ENCODE peak calls at places on chromosomes 2 and 18, in five cellular contexts. D is GM23248, Y is fibroblast of lung, V is PC-3, X is neural progenitor cell. F is an unnamed sample.

GRCh38 chr2:189999661-190000060 is 62.9 kb downstream of the MSTN start:
- DNase-seq in D (no peak), Y (no peak), V (no peak), X (no peak), F (no peak)

GRCh38 chr2:202064206-202064880 is 8.7 kb upstream of the KIAA2012 start:
- DNase-seq in D (peak; percentile 92), Y (peak; percentile 99), V (peak; percentile 60), X (peak; percentile 77), F (no peak)

GRCh38 chr2:1992280-1992679 is 248.0 kb upstream of the PXDN start:
- DNase-seq in D (no peak), Y (no peak), V (no peak), X (no peak), F (no peak)

GRCh38 chr2:109446531-109447131 is 167.1 kb downstream of the SEPTIN10 start:
- DNase-seq in D (no peak), Y (no peak), V (no peak), X (no peak), F (no peak)

GRCh38 chr2:174007010-174007409 is 41.8 kb upstream of the SP3 start:
- DNase-seq in D (no peak), Y (peak; percentile 27), V (no peak), X (no peak), F (no peak)

GRCh38 chr2:173749315-173749714 is 215.9 kb downstream of the SP3 start:
- DNase-seq in D (peak; percentile 53), Y (peak; percentile 39), V (peak; percentile 74), X (peak; percentile 29), F (no peak)

GRCh38 chr2:54471221-54471711 is 15.1 kb downstream of the SPTBN1 start:
- DNase-seq in D (peak; percentile 45), Y (peak; percentile 90), V (peak; percentile 43), X (no peak), F (no peak)

GRCh38 chr2:105812180-105813044 is 67.7 kb downstream of the NCK2 start:
- DNase-seq in D (peak; percentile 32), Y (peak; percentile 96), V (no peak), X (peak; percentile 43), F (no peak)

GRCh38 chr2:20963867-20964266 is 80.0 kb downstream of the APOB start:
- DNase-seq in D (no peak), Y (no peak), V (no peak), X (no peak), F (no peak)

GRCh38 chr2:45332094-45332493 is 279.0 kb downstream of the SRBD1 start:
- DNase-seq in D (no peak), Y (no peak), V (no peak), X (no peak), F (no peak)

GRCh38 chr2:234990300-234990699 is 38.5 kb downstream of the SH3BP4 start:
- DNase-seq in D (no peak), Y (no peak), V (no peak), X (no peak), F (no peak)

GRCh38 chr2:230423851-230424458 is 8.0 kb downstream of the SP100 start:
- DNase-seq in D (peak; percentile 33), Y (peak; percentile 79), V (no peak), X (no peak), F (no peak)

GRCh38 chr18:12391487-12392136 is 14.6 kb upstream of the AFG3L2 start:
- DNase-seq in D (peak; percentile 90), Y (peak; percentile 52), V (peak; percentile 77), X (peak; percentile 76), F (peak; percentile 32)

GRCh38 chr2:38279201-38279600 is 97.9 kb downstream of the ATL2 start:
- DNase-seq in D (peak; percentile 23), Y (no peak), V (no peak), X (no peak), F (no peak)

GRCh38 chr2:43032894-43033270 is 193.5 kb downstream of the ZFP36L2 start:
- DNase-seq in D (no peak), Y (no peak), V (no peak), X (no peak), F (no peak)

GRCh38 chr18:45373286-45373880 is 241.9 kb upstream of the SLC14A2 start:
- DNase-seq in D (no peak), Y (peak; percentile 7), V (no peak), X (no peak), F (no peak)

GRCh38 chr2:88098558-88098900 is 29.3 kb downstream of the FABP1 start:
- DNase-seq in D (no peak), Y (no peak), V (no peak), X (no peak), F (no peak)

GRCh38 chr2:216645636-216645950 is 12.4 kb downstream of the IGFBP2 start:
- DNase-seq in D (no peak), Y (no peak), V (no peak), X (no peak), F (no peak)

GRCh38 chr2:162017233-162017632 is 56.8 kb downstream of the DPP4 start:
- DNase-seq in D (no peak), Y (no peak), V (no peak), X (no peak), F (no peak)

GRCh38 chr2:136871424-136871823 is 106.1 kb downstream of the THSD7B start:
- DNase-seq in D (no peak), Y (no peak), V (no peak), X (no peak), F (no peak)

GRCh38 chr2:181810823-181811695 is 80.5 kb upstream of the ITPRID2 start:
- DNase-seq in D (peak; percentile 84), Y (peak; percentile 97), V (peak; percentile 97), X (no peak), F (peak; percentile 37)

GRCh38 chr2:21454839-21455238 is 331.1 kb downstream of the TDRD15 start:
- DNase-seq in D (no peak), Y (no peak), V (no peak), X (no peak), F (no peak)

GRCh38 chr2:42653908-42654445 is 85.5 kb downstream of the MTA3 start:
- DNase-seq in D (no peak), Y (no peak), V (no peak), X (no peak), F (no peak)

GRCh38 chr2:205119141-205119540 is 563.2 kb upstream of the NRP2 start:
- DNase-seq in D (no peak), Y (no peak), V (no peak), X (no peak), F (no peak)

GRCh38 chr2:200625958-200626363 is 40.1 kb downstream of the AOX1 start:
- DNase-seq in D (peak; percentile 72), Y (peak; percentile 44), V (no peak), X (no peak), F (no peak)

GRCh38 chr2:31467426-31467825 is 52.9 kb upstream of the XDH start:
- DNase-seq in D (no peak), Y (no peak), V (no peak), X (peak; percentile 5), F (no peak)

DNA sequence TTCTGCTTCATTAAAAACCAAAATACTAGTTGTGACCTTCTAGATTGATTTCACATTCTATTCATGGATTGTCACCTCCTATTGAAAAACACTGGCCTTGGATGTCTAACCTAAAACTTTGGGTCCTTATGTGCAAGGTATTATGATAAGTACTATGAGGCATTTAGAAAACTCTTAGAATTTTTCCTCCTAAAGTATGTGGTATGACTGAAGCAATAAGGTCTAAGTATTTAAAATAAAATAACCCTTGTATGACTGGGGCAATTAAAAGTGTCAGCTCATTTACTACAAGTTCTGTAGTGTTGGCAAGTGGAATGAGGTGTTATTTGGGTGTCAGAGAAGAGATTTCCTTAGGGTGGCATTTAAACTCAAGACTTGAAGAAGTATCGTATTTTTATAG is 15.1 kb downstream of the KCMF1 start:
- DNase-seq in D (peak; percentile 32), Y (peak; percentile 36), V (no peak), X (no peak), F (no peak)
- H3K4me1 ChIP-seq in D (peaks cover 55% of the 10 kb centered on the region), Y (peaks cover 5% of the 10 kb centered on the region), V (peaks cover 4% of the 10 kb centered on the region), X (no peaks in the 10 kb centered on the region), F (no peaks in the 10 kb centered on the region)

DNA sequence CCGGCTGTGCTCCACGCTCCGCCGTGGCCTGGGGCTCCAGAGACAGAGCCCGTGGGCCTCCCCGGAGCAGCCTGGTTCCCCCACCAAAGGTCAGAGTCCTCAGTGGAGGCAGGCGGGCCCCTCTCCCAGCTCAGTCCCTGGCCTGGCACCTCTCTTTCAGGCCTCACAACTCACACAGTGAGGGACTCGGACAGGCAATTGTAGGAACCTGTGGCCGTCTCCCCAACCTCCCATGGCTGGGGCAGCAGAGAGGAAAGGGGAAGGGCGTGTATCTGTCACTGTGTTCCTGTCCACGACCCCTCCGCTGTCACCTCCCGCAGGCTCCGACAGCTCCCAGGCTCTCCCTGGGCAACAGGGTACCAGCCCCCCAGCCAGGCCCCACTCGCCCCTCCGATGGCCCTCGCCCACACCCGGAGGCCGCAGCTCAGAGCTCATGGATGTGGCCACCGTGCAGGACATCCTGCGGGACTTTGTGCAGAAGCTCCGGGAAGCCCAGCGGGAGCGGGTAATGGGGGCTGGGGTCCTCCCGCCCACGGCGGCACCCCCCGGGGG is 32.4 kb upstream of the SNED1 start:
- DNase-seq in D (no peak), Y (no peak), V (no peak), X (no peak), F (no peak)
- H3K27ac ChIP-seq in D (no peak overlapping the region), Y (no peak overlapping the region), V (no peak overlapping the region), X (no peak overlapping the region), F (no peak overlapping the region)

DNA sequence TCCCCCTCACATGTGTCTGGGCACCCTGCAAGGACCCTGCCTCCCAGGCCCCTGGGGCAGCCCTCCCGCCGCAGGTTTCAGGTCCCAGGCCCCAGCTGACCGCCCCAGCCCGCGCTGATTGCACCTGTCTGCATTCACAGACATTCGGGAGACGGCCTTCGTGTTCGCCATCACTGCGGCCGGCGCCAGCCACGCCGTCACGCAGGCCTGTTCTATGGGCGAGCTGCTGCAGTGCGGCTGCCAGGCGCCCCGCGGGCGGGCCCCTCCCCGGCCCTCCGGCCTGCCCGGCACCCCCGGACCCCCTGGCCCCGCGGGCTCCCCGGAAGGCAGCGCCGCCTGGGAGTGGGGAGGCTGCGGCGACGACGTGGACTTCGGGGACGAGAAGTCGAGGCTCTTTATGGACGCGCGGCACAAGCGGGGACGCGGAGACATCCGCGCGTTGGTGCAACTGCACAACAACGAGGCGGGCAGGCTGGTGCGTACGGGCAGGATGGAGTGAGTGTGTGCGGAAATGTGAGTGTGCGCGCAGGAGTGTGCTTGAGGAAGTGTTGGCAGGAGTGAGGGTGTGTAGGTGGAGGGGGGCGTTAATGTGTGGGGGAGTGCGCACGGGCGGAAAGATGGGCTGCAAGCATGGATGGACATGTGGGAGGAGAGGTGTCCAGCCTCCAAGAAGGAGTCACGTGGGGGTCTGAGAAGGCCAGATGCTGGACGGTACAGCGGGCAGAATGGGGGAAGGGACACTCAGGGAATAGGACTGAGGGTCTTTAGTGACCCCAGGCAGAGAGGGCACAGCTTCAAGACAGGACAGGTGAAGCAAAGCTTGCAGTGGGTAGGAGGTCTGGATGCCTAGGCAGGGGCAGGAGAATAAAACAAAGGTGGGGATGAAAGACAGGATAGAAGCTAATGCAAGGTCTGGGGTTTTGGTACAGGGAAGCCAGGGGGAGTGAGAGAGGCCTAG is 9.0 kb upstream of the WNT10A start:
- DNase-seq in D (peak; percentile 23), Y (no peak), V (no peak), X (no peak), F (no peak)
- TF ChIP-seq EZH2 in D (no peak), Y (peak; percentile 63), V (no peak), X (peak; percentile 95), F (no peak)

GRCh38 chr2:66506265-66506664 is 71.3 kb downstream of the MEIS1 start:
- DNase-seq in D (no peak), Y (no peak), V (no peak), X (no peak), F (no peak)

GRCh38 chr2:66512626-66513025 is 77.7 kb downstream of the MEIS1 start:
- DNase-seq in D (no peak), Y (no peak), V (no peak), X (no peak), F (no peak)

GRCh38 chr2:66507673-66508127 is 72.8 kb downstream of the MEIS1 start:
- DNase-seq in D (no peak), Y (peak; percentile 20), V (no peak), X (peak; percentile 94), F (no peak)

GRCh38 chr2:66509326-66509811 is 74.4 kb downstream of the MEIS1 start:
- DNase-seq in D (peak; percentile 40), Y (peak; percentile 77), V (peak; percentile 66), X (no peak), F (no peak)

GRCh38 chr2:66508358-66509071 is 73.6 kb downstream of the MEIS1 start:
- DNase-seq in D (peak; percentile 58), Y (peak; percentile 81), V (no peak), X (peak; percentile 27), F (no peak)
- H3K4me1 ChIP-seq in D (peaks cover 21% of the 10 kb centered on the region), Y (peaks cover 20% of the 10 kb centered on the region), V (peaks cover 9% of the 10 kb centered on the region), X (peaks cover 45% of the 10 kb centered on the region), F (no peaks in the 10 kb centered on the region)